ENCODE peak calls at places on chromosomes 1 and 21, in eight cellular contexts. Y, G, N, R, B, V, L and K are unnamed samples. For H3K27me3 and H3K4me1, the result is how much of the 10 kb centered on the place peaks cover.

GRCh38 chr1:48025076-48025475 is 27.9 kb upstream of the TRABD2B start:
- DNase-seq in L (no peak), V (no peak), G (no peak), N (no peak), Y (no peak), B (no peak), R (no peak), K (no peak)

GRCh38 chr1:116390195-116390594 is 17.2 kb downstream of the ATP1A1 start:
- DNase-seq in R (no peak), Y (no peak), L (no peak), V (no peak), N (no peak), G (no peak), B (no peak), K (peak)

GRCh38 chr1:54791880-54792522 is 9.1 kb downstream of the TTC22 start:
- DNase-seq in N (no peak), R (no peak), Y (no peak), L (no peak), B (peak), V (no peak), G (no peak), K (no peak)

GRCh38 chr1:183470961-183471747 is 1.1 kb upstream of the SMG7 start:
- DNase-seq in G (peak), Y (peak), R (peak), V (peak), B (peak), N (peak), L (peak), K (peak)

GRCh38 chr1:45246760-45247159 is 40.4 kb upstream of the ZSWIM5 start:
- DNase-seq in R (no peak), V (peak), B (peak), G (peak), Y (no peak), N (no peak), L (no peak), K (no peak)

GRCh38 chr1:66402194-66402593 is 131.8 kb upstream of the SGIP1 start:
- DNase-seq in V (no peak), L (no peak), Y (no peak), B (peak), G (no peak), N (peak), R (peak), K (no peak)

GRCh38 chr1:14142397-14143095 is 442.6 kb downstream of the PRDM2 start:
- DNase-seq in B (peak), G (no peak), L (no peak), V (no peak), N (no peak), Y (no peak), R (no peak), K (no peak)

GRCh38 chr1:109762821-109763645 is 690 bp downstream of the EPS8L3 start:
- DNase-seq in L (no peak), V (peak), R (no peak), B (peak), G (no peak), Y (peak), N (peak), K (no peak)

GRCh38 chr1:163820190-163820589 is 498.4 kb downstream of the NUF2 start:
- DNase-seq in N (no peak), Y (no peak), G (no peak), V (no peak), B (peak), L (no peak), R (no peak), K (no peak)

GRCh38 chr1:214337536-214337935 is 56.6 kb downstream of the SMYD2 start:
- DNase-seq in G (no peak), L (no peak), R (no peak), N (no peak), Y (no peak), V (peak), B (peak), K (no peak)

GRCh38 chr1:8082945-8083344 is 56.8 kb upstream of the ERRFI1 start:
- DNase-seq in V (no peak), G (no peak), B (peak), N (peak), Y (no peak), L (no peak), R (no peak), K (no peak)

GRCh38 chr1:104733866-104734265 is 984.2 kb downstream of the AMY1C start:
- DNase-seq in L (no peak), Y (no peak), G (no peak), B (no peak), N (no peak), R (no peak), V (no peak), K (no peak)

GRCh38 chr1:66022904-66023620 is 230.4 kb downstream of the PDE4B start:
- DNase-seq in N (no peak), B (peak), V (no peak), L (no peak), Y (no peak), G (no peak), R (no peak), K (no peak)

GRCh38 chr1:97903626-97904025 is 17.2 kb downstream of the DPYD start:
- DNase-seq in B (peak), N (no peak), Y (no peak), V (no peak), R (no peak), G (no peak), L (no peak), K (no peak)

GRCh38 chr21:14616303-14617039 is 70.4 kb upstream of the SAMSN1 start:
- DNase-seq in V (no peak), B (no peak), R (no peak), L (no peak), N (no peak), G (no peak), Y (no peak), K (no peak)

GRCh38 chr21:44694776-44695175 is 2.2 kb upstream of the KRTAP10-12 start:
- DNase-seq in V (no peak), R (no peak), N (no peak), B (no peak), Y (no peak), L (no peak), G (no peak), K (no peak)

GRCh38 chr21:44692798-44693512 is 4.0 kb upstream of the KRTAP10-12 start:
- DNase-seq in V (no peak), Y (no peak), B (no peak), G (no peak), L (no peak), R (no peak), N (no peak), K (no peak)

GRCh38 chr21:44695176-44695575 is 1.8 kb upstream of the KRTAP10-12 start:
- DNase-seq in V (no peak), G (no peak), N (no peak), R (no peak), B (no peak), Y (no peak), L (no peak), K (no peak)

GRCh38 chr21:44695641-44696040 is 1.3 kb upstream of the KRTAP10-12 start:
- DNase-seq in N (no peak), Y (no peak), G (no peak), R (no peak), L (no peak), B (no peak), V (no peak), K (no peak)

DNA sequence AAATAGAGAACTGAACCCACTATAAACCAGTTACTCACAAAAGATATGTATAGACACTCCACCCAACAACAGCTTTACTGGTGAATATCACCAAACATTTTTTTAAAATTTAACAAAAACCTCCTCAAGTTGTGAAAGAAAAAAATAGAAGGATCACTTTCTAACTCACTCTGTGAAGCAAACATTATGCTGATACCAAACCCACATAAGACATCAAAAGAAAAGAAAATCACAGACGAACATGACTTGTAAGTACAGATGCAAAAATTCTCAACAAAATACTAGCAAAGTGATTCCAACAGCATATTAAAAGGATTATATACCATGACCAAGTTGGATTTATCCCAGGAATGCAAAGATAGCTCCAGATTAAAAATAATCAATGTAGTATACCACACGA is 5.3 kb upstream of the KRTAP10-12 start:
- DNase-seq in B (no peak), L (no peak), Y (no peak), G (no peak), N (no peak), R (no peak), V (no peak), K (no peak)
- H3K27me3 ChIP-seq in B (under half), L (under half), Y (under half), G (under half), N (under half), R (under half), V (under half), K (under half)

DNA sequence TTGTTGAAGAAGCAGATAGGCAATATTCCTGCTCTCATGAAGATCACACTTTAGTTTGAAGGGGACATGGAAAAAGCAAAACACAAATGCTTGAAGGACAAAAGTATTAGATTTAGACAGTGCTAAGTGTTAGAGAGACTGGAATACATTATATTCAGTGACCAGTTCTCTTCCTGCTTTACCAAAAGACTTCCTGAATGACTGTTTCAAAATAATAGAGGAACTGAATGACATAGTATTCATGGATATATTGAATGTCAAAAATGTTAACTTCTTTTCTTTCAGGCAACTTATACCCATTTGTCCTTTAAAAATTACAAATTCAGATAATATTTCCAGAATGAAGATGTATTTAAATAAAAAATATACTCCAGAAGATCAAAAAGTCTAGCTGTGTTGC is 178.0 kb upstream of the IVNS1ABP start:
- DNase-seq in N (no peak), R (no peak), G (no peak), Y (no peak), V (no peak), L (no peak), B (no peak), K (no peak)
- H3K27ac ChIP-seq in N (no peak), R (no peak), G (no peak), Y (no peak), V (no peak), L (no peak), B (no peak), K (no peak)

DNA sequence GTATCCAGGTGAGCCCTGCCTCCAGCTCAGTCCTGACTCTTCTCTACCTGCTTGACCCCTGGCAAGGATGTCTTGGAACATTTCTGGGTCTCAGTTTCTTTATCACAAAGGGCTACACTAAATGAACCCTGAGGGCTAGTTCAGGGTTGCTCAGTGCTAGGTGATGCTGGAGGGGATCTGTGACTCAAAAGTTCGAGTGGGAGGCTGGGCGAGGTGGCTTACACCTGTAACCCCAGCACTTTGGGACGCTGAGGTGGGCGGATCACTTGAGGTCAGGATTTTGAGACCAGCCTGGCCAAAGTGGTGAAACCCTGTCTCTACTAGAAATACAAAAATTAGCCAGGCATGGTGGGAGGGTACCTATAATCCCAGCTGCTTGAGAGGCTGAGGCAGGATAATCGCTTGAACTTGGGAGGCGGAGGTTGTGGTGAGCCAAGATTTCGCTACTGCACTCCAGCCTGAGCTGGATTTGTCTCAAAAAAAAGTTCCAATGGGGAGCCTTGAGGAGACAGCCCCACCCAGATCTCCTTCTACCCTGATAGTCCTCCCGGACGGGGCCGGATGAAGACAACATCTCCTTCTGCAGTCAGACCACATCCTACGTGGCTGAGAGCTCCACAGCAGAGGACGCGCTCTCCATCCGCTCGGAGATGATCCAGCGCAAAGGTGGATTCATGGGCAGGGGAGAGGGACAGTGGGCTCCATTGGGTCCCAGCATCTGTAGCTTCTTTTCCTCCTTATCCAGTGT is 48.9 kb downstream of the YARS1 start:
- DNase-seq in Y (no peak), N (no peak), L (no peak), R (no peak), V (no peak), B (no peak), G (no peak), K (no peak)
- H3K4me1 ChIP-seq in Y (under half), N (under half), L (under half), R (under half), V (half or more), B (under half), G (half or more), K (under half)

GRCh38 chr1:16120411-16120810 is 35.5 kb downstream of the EPHA2 start:
- DNase-seq in G (no peak), Y (peak), L (no peak), R (no peak), V (no peak), B (no peak), N (no peak), K (no peak)
- H3K27me3 ChIP-seq in G (under half), Y (under half), L (under half), R (under half), V (under half), B (under half), N (under half), K (under half)

GRCh38 chr1:118186026-118186425 is 998 bp upstream of the SPAG17 start:
- DNase-seq in L (no peak), G (no peak), Y (no peak), B (no peak), V (no peak), R (no peak), N (no peak), K (no peak)

GRCh38 chr1:118184737-118185082 is 318 bp downstream of the SPAG17 start:
- DNase-seq in G (no peak), Y (no peak), B (no peak), V (no peak), R (no peak), L (no peak), N (no peak), K (no peak)

GRCh38 chr1:118185083-118185899 is at the start of gene SPAG17:
- DNase-seq in G (no peak), V (no peak), L (peak), B (peak), Y (peak), N (peak), R (peak), K (no peak)
- H3K27ac ChIP-seq in G (peak), V (no peak), L (peak), B (no peak), Y (no peak), N (no peak), R (no peak), K (no peak)

DNA sequence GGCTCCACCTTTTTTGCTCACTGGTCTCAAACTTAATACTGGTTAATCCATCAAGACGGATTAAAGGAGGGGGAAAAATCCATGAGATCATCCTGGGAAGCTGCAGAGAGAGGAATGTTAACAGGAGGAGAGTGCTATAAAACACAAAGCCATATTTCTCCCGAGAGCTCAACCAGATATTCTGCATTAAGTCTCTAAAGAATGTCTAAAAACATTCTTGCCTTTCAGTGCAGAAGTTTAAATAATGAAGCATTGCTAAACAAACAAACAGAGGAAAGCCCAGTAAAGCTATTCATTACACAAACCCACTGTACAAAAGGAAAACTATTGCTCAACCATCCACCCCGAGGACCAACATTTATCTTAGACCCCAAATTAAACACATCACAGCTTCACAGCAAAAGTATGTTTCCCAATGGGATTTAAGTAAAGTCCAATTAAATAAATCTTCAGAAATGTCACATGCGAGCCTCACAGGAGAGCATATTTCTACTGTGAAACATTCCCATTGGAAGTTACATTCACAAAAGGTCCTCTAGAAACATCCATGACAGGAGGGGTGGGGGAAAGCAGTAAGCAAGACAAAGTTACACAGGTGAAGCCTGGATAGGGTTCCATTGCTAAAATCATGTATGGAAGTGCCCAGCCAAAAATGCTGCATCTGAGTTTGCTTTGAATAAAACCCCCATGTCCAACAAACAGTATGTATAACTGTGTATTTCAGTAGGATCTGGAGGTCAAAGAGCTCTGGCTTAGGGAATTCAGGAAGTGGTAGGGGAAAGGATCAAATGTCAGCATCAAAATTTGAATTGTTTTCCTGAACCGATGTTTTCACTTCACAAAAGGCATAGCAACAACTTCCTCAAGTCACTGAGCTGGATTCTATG is 23.3 kb downstream of the DUSP10 start:
- DNase-seq in N (no peak), R (no peak), V (peak), B (peak), Y (no peak), G (no peak), L (no peak), K (no peak)
- H3K4me1 ChIP-seq in N (under half), R (under half), V (half or more), B (under half), Y (under half), G (under half), L (under half), K (under half)

GRCh38 chr1:53370369-53370961 is 42.6 kb upstream of the LRP8 start:
- DNase-seq in R (no peak), N (no peak), V (no peak), L (no peak), B (no peak), Y (peak), G (no peak), K (no peak)
- H3K27me3 ChIP-seq in R (under half), N (half or more), V (under half), L (under half), B (half or more), Y (under half), G (under half), K (under half)

GRCh38 chr1:201394596-201394995 is 4.5 kb downstream of the LAD1 start:
- DNase-seq in N (no peak), B (no peak), R (no peak), L (no peak), Y (no peak), G (no peak), V (no peak), K (no peak)

GRCh38 chr1:201395936-201396335 is 3.2 kb downstream of the LAD1 start:
- DNase-seq in L (no peak), R (no peak), Y (no peak), B (no peak), V (no peak), N (no peak), G (no peak), K (no peak)

GRCh38 chr1:201397675-201398074 is 1.4 kb downstream of the LAD1 start:
- DNase-seq in R (no peak), Y (peak), N (no peak), V (no peak), G (no peak), B (no peak), L (no peak), K (no peak)

GRCh38 chr1:201399018-201399351 is at the start of gene LAD1:
- DNase-seq in G (no peak), L (no peak), V (no peak), N (no peak), Y (no peak), R (no peak), B (no peak), K (no peak)

DNA sequence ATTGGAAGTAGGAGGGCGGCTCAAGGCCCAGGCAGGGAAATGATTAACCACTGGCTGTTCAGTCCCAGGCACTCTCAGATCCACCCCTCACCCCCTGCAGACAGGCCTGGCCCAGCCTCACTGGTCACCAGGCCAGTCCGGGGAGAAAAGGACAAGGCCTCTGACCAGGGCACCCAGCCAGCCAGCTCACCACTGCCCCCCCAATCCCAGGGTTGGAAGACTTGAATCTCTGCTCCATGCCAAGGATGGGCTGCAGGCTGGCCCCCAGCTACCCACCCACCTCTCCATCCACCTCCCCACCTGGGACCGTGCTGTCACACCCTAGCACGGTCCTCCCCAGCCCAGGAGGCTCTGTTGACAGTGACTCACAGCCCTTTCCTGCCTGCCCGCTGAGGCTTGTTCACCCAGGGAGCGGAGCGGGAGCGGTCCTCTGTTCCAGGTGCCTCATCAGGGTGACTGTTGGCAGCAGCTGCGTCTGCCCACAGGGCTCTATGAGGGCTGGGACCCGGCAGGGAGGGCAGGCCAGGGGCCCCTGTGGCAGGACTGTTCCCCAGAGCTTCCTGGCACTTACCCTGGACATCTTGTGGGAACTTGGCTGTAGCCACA is 2.2 kb downstream of the LAD1 start:
- DNase-seq in Y (peak), B (no peak), V (no peak), R (no peak), N (no peak), G (no peak), L (peak), K (no peak)
- H3K27ac ChIP-seq in Y (peak), B (no peak), V (no peak), R (no peak), N (no peak), G (no peak), L (peak), K (no peak)

GRCh38 chr1:68210829-68211228 is 21.5 kb downstream of the WLS start:
- DNase-seq in N (no peak), R (no peak), L (no peak), B (peak), Y (no peak), V (no peak), G (no peak), K (no peak)
- H3K4me1 ChIP-seq in N (half or more), R (under half), L (under half), B (under half), Y (under half), V (under half), G (under half), K (under half)

GRCh38 chr1:223363057-223363855 is 720 bp downstream of the SUSD4 start:
- DNase-seq in N (peak), L (no peak), V (no peak), Y (no peak), R (no peak), G (no peak), B (peak), K (peak)

GRCh38 chr1:223358826-223359225 is 5.2 kb downstream of the SUSD4 start:
- DNase-seq in V (no peak), L (no peak), N (no peak), G (no peak), B (no peak), Y (no peak), R (no peak), K (no peak)

GRCh38 chr1:223364685-223365382 is 858 bp upstream of the SUSD4 start:
- DNase-seq in L (no peak), N (no peak), G (no peak), R (no peak), B (no peak), V (no peak), Y (no peak), K (peak)

GRCh38 chr1:223363856-223364684 is at the start of gene SUSD4:
- DNase-seq in L (no peak), N (peak), G (no peak), B (no peak), R (no peak), V (peak), Y (peak), K (peak)
- H3K27me3 ChIP-seq in L (under half), N (under half), G (under half), B (under half), R (half or more), V (half or more), Y (under half), K (under half)